ENCODE peak calls at places on chromosome 7, in nine cellular contexts. H is HCT116, K is left lung, G is AG04450, S is gastrocnemius medialis, Z is colonic mucosa, Y is heart left ventricle, U is mammary epithelial cell, M is IMR-90. O is an unnamed sample.
A peak's percentile ranks its signal among the peaks of the same experiment; 100 is the strongest.

GRCh38 chr7:112572669-112573301 is 92.0 kb downstream of the LSMEM1 start:
- DNase-seq in H (no peak), K (no peak), G (no peak), S (no peak), Z (peak; percentile 80), Y (no peak), U (peak; percentile 29), M (no peak), O (no peak)

GRCh38 chr7:127437772-127438330 is 45.3 kb upstream of the ZNF800 start:
- DNase-seq in H (no peak), K (no peak), G (peak; percentile 58), S (no peak), Z (no peak), Y (no peak), U (peak; percentile 67), M (peak; percentile 78), O (no peak)

GRCh38 chr7:95527033-95527775 is 41.5 kb downstream of the ASB4 start:
- DNase-seq in H (peak; percentile 50), K (no peak), G (no peak), S (peak; percentile 42), Z (peak; percentile 64), Y (peak; percentile 51), U (peak; percentile 20), M (peak; percentile 44), O (peak; percentile 57)

GRCh38 chr7:46186131-46186530 is 265.1 kb upstream of the IGFBP3 start:
- DNase-seq in H (no peak), K (no peak), G (no peak), S (no peak), Z (no peak), Y (no peak), U (no peak), M (no peak), O (no peak)

GRCh38 chr7:66013938-66014337 is 31.9 kb upstream of the GUSB start:
- DNase-seq in H (peak; percentile 26), K (no peak), G (no peak), S (no peak), Z (no peak), Y (peak; percentile 56), U (peak; percentile 26), M (peak; percentile 62), O (peak; percentile 15)

GRCh38 chr7:55018361-55019328 is at the start of gene EGFR:
- DNase-seq in H (peak; percentile 40), K (peak; percentile 92), G (peak; percentile 34), S (peak; percentile 72), Z (peak; percentile 89), Y (peak; percentile 86), U (peak; percentile 80), M (peak; percentile 80), O (peak; percentile 54)

GRCh38 chr7:66145404-66145843 is 30.8 kb downstream of the CRCP start:
- DNase-seq in H (no peak), K (no peak), G (peak; percentile 75), S (peak; percentile 53), Z (peak; percentile 41), Y (peak; percentile 86), U (no peak), M (peak; percentile 84), O (no peak)

GRCh38 chr7:24748521-24748920 is 8.7 kb downstream of the GSDME start:
- DNase-seq in H (no peak), K (no peak), G (no peak), S (no peak), Z (no peak), Y (no peak), U (no peak), M (no peak), O (no peak)

GRCh38 chr7:39321245-39321644 is 245.0 kb upstream of the YAE1 start:
- DNase-seq in H (no peak), K (no peak), G (no peak), S (no peak), Z (no peak), Y (no peak), U (no peak), M (no peak), O (no peak)

GRCh38 chr7:151080091-151080521 is 503 bp downstream of the FASTK start:
- DNase-seq in H (no peak), K (no peak), G (no peak), S (no peak), Z (peak; percentile 46), Y (no peak), U (peak; percentile 38), M (no peak), O (no peak)

GRCh38 chr7:101924171-101924570 is 106.7 kb downstream of the CUX1 start:
- DNase-seq in H (peak; percentile 66), K (peak; percentile 14), G (no peak), S (peak; percentile 83), Z (no peak), Y (peak; percentile 73), U (no peak), M (peak; percentile 86), O (no peak)

GRCh38 chr7:101315336-101315735 is 6.3 kb downstream of the IFT22 start:
- DNase-seq in H (peak; percentile 38), K (no peak), G (no peak), S (no peak), Z (peak; percentile 58), Y (no peak), U (no peak), M (peak; percentile 49), O (no peak)

GRCh38 chr7:15709978-15710377 is 23.5 kb upstream of the MEOX2 start:
- DNase-seq in H (no peak), K (no peak), G (no peak), S (no peak), Z (no peak), Y (no peak), U (no peak), M (no peak), O (no peak)

GRCh38 chr7:83546586-83546985 is 102.4 kb downstream of the SEMA3E start:
- DNase-seq in H (no peak), K (no peak), G (no peak), S (no peak), Z (no peak), Y (no peak), U (peak; percentile 61), M (peak; percentile 63), O (no peak)

GRCh38 chr7:922334-923107 is 32.0 kb downstream of the ADAP1 start:
- DNase-seq in H (no peak), K (peak; percentile 66), G (no peak), S (peak; percentile 4), Z (no peak), Y (peak; percentile 23), U (no peak), M (no peak), O (no peak)

GRCh38 chr7:100220833-100221718 is 1.3 kb downstream of the PVRIG start:
- DNase-seq in H (no peak), K (peak; percentile 61), G (no peak), S (no peak), Z (no peak), Y (no peak), U (no peak), M (no peak), O (no peak)

DNA sequence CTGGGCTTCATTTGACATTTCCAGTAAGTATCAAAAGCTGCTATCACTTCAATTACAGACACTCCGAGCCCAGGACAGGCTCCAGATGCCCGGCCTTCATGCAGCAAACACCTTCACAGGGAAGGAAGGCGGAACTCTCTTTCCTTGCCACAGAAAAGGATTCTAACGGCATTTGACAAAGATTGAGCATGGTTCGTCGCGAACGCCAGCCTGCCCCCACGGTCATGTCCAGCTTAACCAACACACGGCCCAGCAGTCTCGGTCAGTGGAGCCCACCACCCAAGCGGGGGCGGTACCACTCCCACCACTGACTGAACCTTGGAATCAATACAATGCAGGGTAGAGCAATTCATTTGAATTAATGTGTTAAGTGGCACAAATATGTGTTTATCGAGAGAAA is 607.2 kb downstream of the DNAJB6 start:
- DNase-seq in H (no peak), K (no peak), G (no peak), S (no peak), Z (no peak), Y (no peak), U (no peak), M (no peak), O (no peak)
- TF ChIP-seq CTCF in H (no peak), K (no peak), G (no peak), S (no peak), Z (no peak), Y (no peak), U (no peak), M (no peak), O (no peak)

DNA sequence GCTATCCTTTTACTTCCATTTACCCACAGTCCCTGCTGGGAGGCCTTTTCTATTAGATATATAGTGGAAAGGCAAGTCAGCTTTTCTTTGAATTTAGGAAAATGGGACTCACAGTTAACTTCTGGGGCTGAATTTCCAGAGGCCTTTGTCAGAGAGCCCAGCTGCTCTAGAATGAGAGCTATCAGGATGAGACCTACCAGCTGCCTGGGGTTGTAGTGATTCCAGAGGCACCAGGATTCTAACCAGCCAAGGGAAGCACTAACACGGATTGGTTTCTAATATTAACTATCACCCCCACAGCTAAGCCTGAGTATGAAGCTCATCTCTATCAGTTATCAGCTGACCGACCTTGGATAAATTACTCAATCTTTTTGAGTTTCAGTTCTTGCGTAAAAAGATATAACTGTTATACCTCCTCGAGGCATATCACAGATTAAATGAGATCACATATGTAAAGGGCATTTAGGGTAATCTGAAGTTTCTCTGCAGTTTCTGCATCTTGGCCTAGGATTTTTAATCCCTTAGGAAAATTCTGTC is 56.6 kb upstream of the CALD1 start:
- DNase-seq in H (no peak), K (no peak), G (no peak), S (no peak), Z (no peak), Y (no peak), U (no peak), M (no peak), O (no peak)
- H3K27ac ChIP-seq in H (no peak overlapping the region), K (no peak overlapping the region), G (no peak overlapping the region), S (no peak overlapping the region), Z (no peak overlapping the region), Y (peak overlapping the region; percentile 75), U (no peak overlapping the region), M (no peak overlapping the region), O (no peak overlapping the region)

GRCh38 chr7:3753868-3754267 is 452.8 kb downstream of the SDK1 start:
- DNase-seq in H (no peak), K (no peak), G (no peak), S (no peak), Z (no peak), Y (no peak), U (no peak), M (no peak), O (no peak)
- H3K4me3 ChIP-seq in H (no peak overlapping the region), K (no peak overlapping the region), G (no peak overlapping the region), S (no peak overlapping the region), Z (no peak overlapping the region), Y (no peak overlapping the region), U (no peak overlapping the region), M (no peak overlapping the region), O (no peak overlapping the region)

DNA sequence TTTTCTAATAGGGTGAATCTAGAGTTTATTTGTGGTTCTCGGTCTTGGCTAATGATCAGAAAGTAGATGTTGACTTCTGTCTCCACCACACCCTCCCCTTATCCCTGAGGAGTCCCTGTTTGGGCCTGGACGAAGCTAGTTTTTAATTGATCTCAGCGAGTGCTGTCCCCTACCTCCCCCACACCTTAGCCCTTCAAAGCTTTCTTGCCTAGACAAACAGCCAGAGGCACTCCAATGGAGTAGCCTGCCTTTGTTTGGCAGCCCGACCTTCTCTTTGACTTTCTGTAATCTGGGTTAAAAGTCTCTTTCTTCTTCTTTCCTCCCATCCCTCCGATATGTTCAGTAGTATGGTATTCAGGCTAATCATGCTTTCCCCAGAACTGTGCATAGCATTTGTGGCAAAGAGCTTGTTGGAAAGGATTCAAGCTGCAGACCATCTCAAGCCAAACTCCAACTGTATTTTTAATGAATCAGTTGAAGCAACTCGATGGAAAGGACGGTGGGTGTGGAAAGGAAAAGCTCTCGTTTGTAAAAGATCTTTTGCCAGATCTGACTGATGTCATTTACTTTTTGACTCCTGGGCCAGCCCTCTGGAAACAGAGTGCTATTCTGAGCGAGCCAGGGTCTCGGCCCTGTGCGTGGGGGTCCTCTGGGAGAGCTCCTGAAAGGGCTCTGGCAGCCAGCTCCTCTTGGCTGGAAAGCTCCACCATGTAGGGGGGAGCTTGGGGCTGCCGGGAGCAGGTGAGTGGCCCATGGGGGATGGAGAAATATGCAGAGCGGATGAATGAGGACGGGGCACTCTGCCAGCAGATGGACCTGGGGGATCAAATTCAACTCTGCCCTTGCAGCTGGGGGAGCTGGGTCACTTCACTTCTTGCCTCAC is 4.5 kb downstream of the FAM180A start:
- DNase-seq in H (no peak), K (no peak), G (no peak), S (no peak), Z (no peak), Y (peak; percentile 38), U (no peak), M (peak; percentile 75), O (no peak)
- TF ChIP-seq CTCF in H (no peak), K (no peak), G (no peak), S (no peak), Z (no peak), Y (no peak), U (no peak), M (no peak), O (no peak)